ENCODE peak calls at places on chromosomes 1 and 21, in five cellular contexts. O, X, J, E and Y are unnamed samples.

GRCh38 chr1:25695066-25695990 is 78.7 kb downstream of the MAN1C1 start:
- DNase-seq in O (peak; percentile 48), X (peak; percentile 80), J (no peak), E (peak; percentile 25), Y (peak; percentile 45)

GRCh38 chr1:89198081-89198480 is 661 bp downstream of the GBP4 start:
- DNase-seq in O (no peak), X (no peak), J (no peak), E (no peak), Y (no peak)

GRCh38 chr1:10398278-10398733 is 558 bp upstream of the PGD start:
- DNase-seq in O (no peak), X (no peak), J (no peak), E (no peak), Y (no peak)

GRCh38 chr1:153506386-153506785 is 29.4 kb downstream of the S100A6 start:
- DNase-seq in O (no peak), X (no peak), J (no peak), E (no peak), Y (no peak)

GRCh38 chr1:8424539-8425116 is 106.7 kb downstream of the SLC45A1 start:
- DNase-seq in O (no peak), X (peak; percentile 43), J (peak; percentile 67), E (peak; percentile 86), Y (peak; percentile 83)

GRCh38 chr21:34630536-34631143 is 15.7 kb upstream of the RCAN1 start:
- DNase-seq in O (peak; percentile 82), X (no peak), J (peak; percentile 43), E (peak; percentile 52), Y (peak; percentile 73)

GRCh38 chr1:56776581-56776980 is 42.6 kb downstream of the FYB2 start:
- DNase-seq in O (no peak), X (no peak), J (no peak), E (no peak), Y (no peak)

GRCh38 chr1:117061986-117062415 is 1.9 kb downstream of the TTF2 start:
- DNase-seq in O (no peak), X (no peak), J (no peak), E (no peak), Y (no peak)

GRCh38 chr1:193104496-193104905 is 713 bp downstream of the GLRX2 start:
- DNase-seq in O (peak; percentile 66), X (peak; percentile 43), J (no peak), E (no peak), Y (peak; percentile 66)

GRCh38 chr21:41863439-41863740 is 15.8 kb downstream of the PRDM15 start:
- DNase-seq in O (no peak), X (no peak), J (no peak), E (no peak), Y (no peak)

GRCh38 chr1:119602169-119602568 is 45.9 kb downstream of the ZNF697 start:
- DNase-seq in O (no peak), X (no peak), J (no peak), E (no peak), Y (no peak)

GRCh38 chr21:35023396-35024070 is 25.6 kb downstream of the RUNX1 start:
- DNase-seq in O (no peak), X (no peak), J (no peak), E (no peak), Y (no peak)

GRCh38 chr1:187763465-187763864 is 934.7 kb downstream of the PLA2G4A start:
- DNase-seq in O (no peak), X (no peak), J (no peak), E (no peak), Y (no peak)

GRCh38 chr1:232221790-232222499 is 408.0 kb downstream of the SIPA1L2 start:
- DNase-seq in O (no peak), X (no peak), J (no peak), E (no peak), Y (no peak)

GRCh38 chr1:39940980-39941871 is 13.7 kb upstream of the MFSD2A start:
- DNase-seq in O (no peak), X (no peak), J (no peak), E (no peak), Y (no peak)

GRCh38 chr1:200038987-200039848 is 11.7 kb downstream of the NR5A2 start:
- DNase-seq in O (no peak), X (no peak), J (peak; percentile 13), E (peak; percentile 13), Y (no peak)

GRCh38 chr1:99465176-99465900 is 180.6 kb upstream of the PALMD start:
- DNase-seq in O (no peak), X (no peak), J (no peak), E (no peak), Y (peak; percentile 90)

GRCh38 chr1:36323636-36324321 is at the start of gene EVA1B:
- DNase-seq in O (no peak), X (peak; percentile 89), J (peak; percentile 34), E (peak; percentile 55), Y (no peak)

GRCh38 chr1:14767075-14767474 is 168.6 kb downstream of the KAZN start:
- DNase-seq in O (no peak), X (no peak), J (no peak), E (no peak), Y (no peak)

GRCh38 chr1:110726755-110727154 is 52.0 kb upstream of the KCNA3 start:
- DNase-seq in O (no peak), X (no peak), J (peak; percentile 33), E (no peak), Y (no peak)

GRCh38 chr21:45642122-45642813 is 1.3 kb upstream of the PCBP3 start:
- DNase-seq in O (no peak), X (no peak), J (no peak), E (no peak), Y (no peak)

GRCh38 chr1:20280399-20280798 is 10.3 kb upstream of the VWA5B1 start:
- DNase-seq in O (no peak), X (no peak), J (no peak), E (no peak), Y (no peak)

GRCh38 chr1:85394130-85394529 is 70.8 kb downstream of the DDAH1 start:
- DNase-seq in O (no peak), X (no peak), J (no peak), E (no peak), Y (no peak)

GRCh38 chr1:39673215-39673614 is 1.3 kb upstream of the NT5C1A start:
- DNase-seq in O (no peak), X (no peak), J (no peak), E (no peak), Y (no peak)

GRCh38 chr1:2611034-2611501 is 21.7 kb downstream of the MMEL1 start:
- DNase-seq in O (peak; percentile 35), X (no peak), J (no peak), E (no peak), Y (no peak)

GRCh38 chr1:228937851-228938247 is 202.6 kb downstream of the RHOU start:
- DNase-seq in O (peak; percentile 59), X (peak; percentile 35), J (no peak), E (no peak), Y (no peak)

GRCh38 chr1:65762081-65762862 is 30.4 kb upstream of the PDE4B start:
- DNase-seq in O (no peak), X (no peak), J (no peak), E (no peak), Y (no peak)

GRCh38 chr1:60984066-60984799 is 98.1 kb upstream of the NFIA start:
- DNase-seq in O (no peak), X (peak; percentile 57), J (no peak), E (no peak), Y (no peak)

GRCh38 chr1:94589728-94590127 is 48.2 kb upstream of the F3 start:
- DNase-seq in O (no peak), X (no peak), J (no peak), E (no peak), Y (no peak)

GRCh38 chr1:156430305-156430704 is 61.3 kb downstream of the RHBG start:
- DNase-seq in O (peak; percentile 53), X (no peak), J (no peak), E (no peak), Y (no peak)

GRCh38 chr1:39195166-39196111 is 9.1 kb upstream of the MACF1 start:
- DNase-seq in O (no peak), X (no peak), J (no peak), E (no peak), Y (no peak)

GRCh38 chr1:179575497-179576314 is at the start of gene NPHS2:
- DNase-seq in O (no peak), X (no peak), J (no peak), E (no peak), Y (no peak)

GRCh38 chr1:234543442-234544093 is 64.6 kb upstream of the TARBP1 start:
- DNase-seq in O (peak; percentile 29), X (peak; percentile 66), J (no peak), E (no peak), Y (peak; percentile 77)

GRCh38 chr1:18764362-18764761 is 95.1 kb downstream of the TAS1R2 start:
- DNase-seq in O (no peak), X (no peak), J (no peak), E (no peak), Y (no peak)

GRCh38 chr1:97238816-97239215 is 517.2 kb downstream of the PTBP2 start:
- DNase-seq in O (no peak), X (no peak), J (no peak), E (no peak), Y (no peak)

GRCh38 chr1:97636941-97637340 is 283.9 kb downstream of the DPYD start:
- DNase-seq in O (no peak), X (no peak), J (no peak), E (no peak), Y (no peak)